ENCODE peak calls at places on chromosomes 11 and 22, in five cellular contexts. H, G, U, N and D are unnamed samples.

GRCh38 chr11:31442086-31442485 is 67.3 kb downstream of the IMMP1L start:
- DNase-seq in G (no peak), U (no peak), N (no peak), H (no peak), D (no peak)

GRCh38 chr22:37135023-37135422 is 14.7 kb downstream of the IL2RB start:
- DNase-seq in N (no peak), H (no peak), U (no peak), G (no peak), D (no peak)

GRCh38 chr11:61791737-61792309 is 576 bp downstream of the TMEM258 start:
- DNase-seq in G (no peak), U (peak; percentile 82), N (peak; percentile 88), H (no peak), D (no peak)

GRCh38 chr22:40499187-40499753 is 128.9 kb downstream of the SGSM3 start:
- DNase-seq in U (no peak), G (no peak), H (no peak), N (no peak), D (peak; percentile 61)

GRCh38 chr11:10149553-10149952 is 144.5 kb downstream of the SBF2 start:
- DNase-seq in U (no peak), G (no peak), N (no peak), H (no peak), D (no peak)

GRCh38 chr11:78350101-78350645 is 67.4 kb downstream of the GAB2 start:
- DNase-seq in N (no peak), H (no peak), U (peak; percentile 35), G (no peak), D (no peak)

GRCh38 chr11:122951231-122951630 is 30.4 kb downstream of the BSX start:
- DNase-seq in H (no peak), G (no peak), N (no peak), U (no peak), D (no peak)

GRCh38 chr11:85180528-85180927 is 446.6 kb downstream of the DLG2 start:
- DNase-seq in N (no peak), H (no peak), G (no peak), U (no peak), D (no peak)

GRCh38 chr11:65849366-65849765 is 8.6 kb downstream of the CFL1 start:
- DNase-seq in H (no peak), N (peak; percentile 26), G (peak; percentile 39), U (no peak), D (no peak)

GRCh38 chr22:20315337-20316216 is 4.3 kb downstream of the DGCR6L start:
- DNase-seq in H (no peak), G (no peak), U (no peak), N (no peak), D (no peak)

GRCh38 chr11:134626032-134626431 is 214.0 kb upstream of the B3GAT1 start:
- DNase-seq in U (no peak), H (no peak), N (no peak), G (no peak), D (no peak)

GRCh38 chr11:44564653-44565007 is 833 bp upstream of the CD82 start:
- DNase-seq in H (no peak), N (peak; percentile 89), G (peak; percentile 88), U (no peak), D (peak; percentile 50)

GRCh38 chr11:20337526-20338154 is 25.9 kb upstream of the HTATIP2 start:
- DNase-seq in U (no peak), N (no peak), G (no peak), H (no peak), D (no peak)

GRCh38 chr11:44085330-44085729 is 10.1 kb upstream of the EXT2 start:
- DNase-seq in G (no peak), U (no peak), H (no peak), N (no peak), D (no peak)

GRCh38 chr22:30206964-30207363 is 39.6 kb downstream of the LIF start:
- DNase-seq in N (peak; percentile 67), U (no peak), G (no peak), H (no peak), D (no peak)

GRCh38 chr11:126647735-126648134 is 292.2 kb downstream of the ST3GAL4 start:
- DNase-seq in N (no peak), G (no peak), H (no peak), U (no peak), D (peak; percentile 7)

GRCh38 chr22:20249797-20250354 is 18.2 kb downstream of the RTN4R start:
- DNase-seq in N (peak; percentile 79), H (no peak), G (peak; percentile 72), U (no peak), D (no peak)

GRCh38 chr22:26429458-26430238 is 588 bp downstream of the ASPHD2 start:
- DNase-seq in U (no peak), N (no peak), G (no peak), H (no peak), D (no peak)

GRCh38 chr11:27972432-27973170 is 135.4 kb downstream of the KIF18A start:
- DNase-seq in H (no peak), U (no peak), G (no peak), N (no peak), D (peak; percentile 18)

GRCh38 chr11:106457727-106458126 is 380.3 kb downstream of the AASDHPPT start:
- DNase-seq in N (no peak), H (no peak), U (no peak), G (no peak), D (peak; percentile 30)

GRCh38 chr22:38674888-38675287 is 6.9 kb upstream of the TOMM22 start:
- DNase-seq in U (no peak), H (no peak), G (no peak), N (no peak), D (no peak)

GRCh38 chr22:33875316-33875715 is 45.0 kb downstream of the LARGE1 start:
- DNase-seq in H (no peak), G (no peak), N (no peak), U (peak; percentile 42), D (no peak)

GRCh38 chr11:94020777-94021615 is at the start of gene HEPHL1:
- DNase-seq in H (no peak), N (no peak), U (no peak), G (no peak), D (no peak)

GRCh38 chr22:41478473-41478872 is 9.6 kb downstream of the ACO2 start:
- DNase-seq in N (no peak), H (no peak), U (no peak), G (no peak), D (no peak)

GRCh38 chr22:41910599-41911291 is 4.1 kb downstream of the SHISA8 start:
- DNase-seq in N (peak; percentile 66), G (no peak), H (no peak), U (peak; percentile 49), D (no peak)

GRCh38 chr11:118058311-118059230 is 18.3 kb upstream of the TMPRSS4 start:
- DNase-seq in N (no peak), G (no peak), U (no peak), H (no peak), D (no peak)

GRCh38 chr22:18104566-18104965 is 6.0 kb upstream of the TUBA8 start:
- DNase-seq in H (no peak), N (no peak), U (no peak), G (no peak), D (no peak)
- H3K4me3 ChIP-seq in H (no peak overlapping the region), N (no peak overlapping the region), U (no peak overlapping the region), G (no peak overlapping the region), D (no peak overlapping the region)

GRCh38 chr11:83725718-83726117 is 439.6 kb upstream of the CCDC90B start:
- DNase-seq in N (no peak), G (no peak), U (peak; percentile 9), H (no peak), D (no peak)

GRCh38 chr11:83726316-83726715 is 440.1 kb upstream of the CCDC90B start:
- DNase-seq in G (no peak), N (no peak), U (no peak), H (no peak), D (no peak)

GRCh38 chr11:83725161-83725560 is 439.0 kb upstream of the CCDC90B start:
- DNase-seq in U (no peak), N (no peak), G (no peak), H (no peak), D (no peak)

GRCh38 chr11:83722392-83722791 is 436.2 kb upstream of the CCDC90B start:
- DNase-seq in H (no peak), N (no peak), G (no peak), U (no peak), D (no peak)

GRCh38 chr11:83724704-83725114 is 438.5 kb upstream of the CCDC90B start:
- DNase-seq in N (peak; percentile 35), U (peak; percentile 6), H (no peak), G (peak; percentile 70), D (no peak)
- H3K4me3 ChIP-seq in N (peak overlapping the region; percentile 36), U (no peak overlapping the region), H (no peak overlapping the region), G (peak overlapping the region; percentile 42), D (peak overlapping the region; percentile 46)

DNA sequence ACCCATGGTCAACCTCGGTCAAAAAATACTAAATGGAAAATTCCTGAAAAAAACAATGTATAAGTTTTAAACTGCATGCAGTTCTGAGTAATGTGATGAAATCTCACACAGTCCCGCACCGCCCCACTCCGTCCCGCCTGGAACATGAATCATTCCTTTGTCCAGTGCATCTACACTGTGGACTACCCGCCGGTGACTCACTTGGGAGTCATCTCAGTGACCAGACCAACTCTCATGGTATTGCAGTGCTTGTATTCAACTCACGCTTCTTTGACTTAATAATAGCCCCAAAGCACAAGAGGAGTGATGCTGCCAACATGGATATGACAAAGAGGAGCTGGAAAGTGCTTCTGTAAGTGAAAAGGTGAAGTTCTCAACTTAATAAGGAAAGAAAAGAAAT is 48.8 kb downstream of the ARHGAP32 start:
- DNase-seq in U (peak; percentile 26), N (no peak), H (no peak), G (no peak), D (peak; percentile 96)
- H3K4me3 ChIP-seq in U (no peak overlapping the region), N (no peak overlapping the region), H (no peak overlapping the region), G (no peak overlapping the region), D (no peak overlapping the region)

GRCh38 chr22:25417792-25418191 is 146.7 kb upstream of the GRK3 start:
- DNase-seq in G (no peak), H (no peak), N (no peak), U (no peak), D (no peak)

GRCh38 chr22:25420471-25420924 is 144.0 kb upstream of the GRK3 start:
- DNase-seq in N (no peak), H (no peak), G (no peak), U (no peak), D (no peak)

GRCh38 chr22:25419247-25420113 is 145.0 kb upstream of the GRK3 start:
- DNase-seq in H (no peak), N (no peak), G (no peak), U (peak; percentile 16), D (no peak)

DNA sequence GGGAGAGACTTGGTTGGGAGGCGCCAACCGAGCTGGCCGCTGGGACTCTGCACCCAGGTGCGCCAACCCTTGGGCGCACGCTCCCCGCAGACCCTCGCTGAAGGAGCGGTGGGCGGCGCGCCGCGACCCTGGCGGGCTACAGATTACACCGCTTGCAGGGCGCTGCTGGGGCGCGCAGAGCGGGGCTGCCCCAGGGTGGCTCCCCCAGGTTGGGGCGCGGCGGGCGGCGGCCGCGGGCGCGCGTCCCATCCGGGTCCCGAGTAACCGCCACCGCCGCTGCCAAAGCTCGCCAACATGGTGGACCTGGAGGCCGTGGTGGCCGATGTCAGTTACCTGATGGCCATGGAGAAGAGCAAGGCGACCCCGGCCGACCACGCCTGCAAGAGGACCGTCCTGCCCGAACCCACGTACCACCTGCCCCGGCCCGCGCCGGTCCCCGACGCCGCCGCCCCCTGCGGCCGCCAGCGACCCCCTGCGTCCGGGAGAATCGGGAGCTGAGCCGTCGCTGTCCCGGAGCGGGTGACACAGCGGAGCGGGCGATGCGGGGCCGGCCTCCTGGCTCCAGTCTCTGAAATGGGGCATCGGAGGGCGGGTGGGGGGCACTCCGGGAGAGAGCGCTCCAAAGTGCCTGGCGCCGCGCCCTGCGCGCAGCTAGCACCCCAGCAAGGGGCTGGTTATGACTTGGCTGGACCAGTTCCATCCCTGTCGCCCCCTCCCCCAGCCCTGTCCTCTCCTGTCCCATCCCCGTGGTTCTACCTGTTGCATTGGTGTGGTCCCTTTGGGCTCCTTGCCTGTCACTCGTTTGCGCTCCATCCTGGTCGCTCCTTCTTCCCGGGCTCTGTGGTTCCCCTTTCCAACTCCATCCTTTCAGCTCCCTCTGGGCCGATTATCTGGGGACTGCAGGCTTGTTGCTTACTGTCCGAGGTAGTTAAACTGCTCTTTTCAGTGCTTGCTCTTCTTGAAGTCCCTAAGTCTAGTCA is 143.3 kb upstream of the GRK3 start:
- DNase-seq in N (no peak), U (no peak), G (no peak), H (no peak), D (no peak)
- H3K4me3 ChIP-seq in N (no peak overlapping the region), U (peak overlapping the region; percentile 6), G (no peak overlapping the region), H (no peak overlapping the region), D (no peak overlapping the region)